ENCODE peak calls at places on chromosomes 2 and 18, in nine cellular contexts. D is upper lobe of right lung, P is A673, T is endodermal cell, B is suprapubic skin, S is fibroblast of the aortic adventitia, N is spleen, U is breast epithelium, A is GM20000. M is an unnamed sample.

GRCh38 chr2:201403904-201404303 is 46.8 kb upstream of the FLACC1 start:
- DNase-seq in D (no peak), P (peak), T (no peak), B (no peak), S (peak), N (no peak), U (no peak), A (no peak), M (no peak)

GRCh38 chr2:188599140-188599539 is 307.5 kb downstream of the GULP1 start:
- DNase-seq in D (no peak), P (no peak), T (no peak), B (no peak), S (peak), N (no peak), U (no peak), A (no peak), M (no peak)

GRCh38 chr2:39481611-39482010 is 44.5 kb upstream of the MAP4K3 start:
- DNase-seq in D (no peak), P (peak), T (no peak), B (no peak), S (peak), N (no peak), U (no peak), A (no peak), M (no peak)

GRCh38 chr2:71747573-71747972 is 294.2 kb downstream of the DYSF start:
- DNase-seq in D (no peak), P (no peak), T (no peak), B (no peak), S (no peak), N (no peak), U (no peak), A (no peak), M (no peak)

GRCh38 chr2:218407717-218408116 is 8.0 kb downstream of the CTDSP1 start:
- DNase-seq in D (no peak), P (no peak), T (no peak), B (no peak), S (no peak), N (no peak), U (no peak), A (no peak), M (no peak)

GRCh38 chr2:128512664-128513415 is 194.2 kb upstream of the HS6ST1 start:
- DNase-seq in D (peak), P (no peak), T (no peak), B (no peak), S (peak), N (peak), U (no peak), A (no peak), M (peak)

GRCh38 chr2:23239374-23239773 is 145.6 kb upstream of the KLHL29 start:
- DNase-seq in D (no peak), P (no peak), T (no peak), B (no peak), S (no peak), N (no peak), U (no peak), A (no peak), M (no peak)

GRCh38 chr2:217204358-217204757 is 344.5 kb upstream of the TNP1 start:
- DNase-seq in D (no peak), P (no peak), T (no peak), B (no peak), S (peak), N (no peak), U (no peak), A (no peak), M (no peak)

GRCh38 chr2:55419236-55419513 is 481 bp downstream of the CCDC88A start:
- DNase-seq in D (no peak), P (peak), T (no peak), B (no peak), S (peak), N (peak), U (no peak), A (peak), M (no peak)

GRCh38 chr2:202035089-202035940 is 1.7 kb downstream of the FZD7 start:
- DNase-seq in D (peak), P (peak), T (peak), B (peak), S (peak), N (peak), U (peak), A (no peak), M (peak)

GRCh38 chr18:35542356-35542755 is 39.2 kb upstream of the GALNT1 start:
- DNase-seq in D (no peak), P (no peak), T (no peak), B (no peak), S (no peak), N (no peak), U (no peak), A (no peak), M (no peak)

GRCh38 chr2:60661073-60661738 is 94.9 kb upstream of the PAPOLG start:
- DNase-seq in D (no peak), P (no peak), T (no peak), B (no peak), S (no peak), N (no peak), U (no peak), A (no peak), M (no peak)

GRCh38 chr2:159267926-159268325 is 18.6 kb downstream of the WDSUB1 start:
- DNase-seq in D (no peak), P (peak), T (no peak), B (no peak), S (no peak), N (no peak), U (no peak), A (no peak), M (no peak)

GRCh38 chr2:127174176-127174575 is 45.9 kb downstream of the CYP27C1 start:
- DNase-seq in D (no peak), P (no peak), T (peak), B (peak), S (peak), N (peak), U (no peak), A (peak), M (peak)

GRCh38 chr2:79993144-79993543 is 311.4 kb downstream of the LRRTM1 start:
- DNase-seq in D (no peak), P (peak), T (no peak), B (no peak), S (no peak), N (no peak), U (no peak), A (no peak), M (no peak)

GRCh38 chr2:200705305-200705985 is 106.3 kb upstream of the BZW1 start:
- DNase-seq in D (no peak), P (peak), T (peak), B (no peak), S (peak), N (no peak), U (no peak), A (no peak), M (no peak)

GRCh38 chr2:161418715-161419337 is 2.7 kb downstream of the TBR1 start:
- DNase-seq in D (no peak), P (no peak), T (peak), B (no peak), S (no peak), N (no peak), U (no peak), A (peak), M (peak)

GRCh38 chr2:39981877-39982276 is 202.8 kb upstream of the THUMPD2 start:
- DNase-seq in D (no peak), P (no peak), T (no peak), B (no peak), S (no peak), N (no peak), U (no peak), A (no peak), M (no peak)

GRCh38 chr2:237691200-237691907 is 64.0 kb downstream of the LRRFIP1 start:
- DNase-seq in D (no peak), P (no peak), T (peak), B (peak), S (no peak), N (peak), U (no peak), A (no peak), M (peak)

GRCh38 chr2:239621611-239622010 is 220.8 kb upstream of the HDAC4 start:
- DNase-seq in D (no peak), P (no peak), T (peak), B (no peak), S (no peak), N (no peak), U (no peak), A (no peak), M (no peak)

GRCh38 chr2:177165103-177165583 is 47.5 kb upstream of the HNRNPA3 start:
- DNase-seq in D (no peak), P (no peak), T (peak), B (peak), S (peak), N (no peak), U (no peak), A (no peak), M (no peak)

GRCh38 chr2:193409951-193410350 is 1215.2 kb upstream of the TMEFF2 start:
- DNase-seq in D (no peak), P (no peak), T (no peak), B (no peak), S (peak), N (no peak), U (no peak), A (no peak), M (no peak)

GRCh38 chr2:40451926-40452605 is at the start of gene SLC8A1:
- DNase-seq in D (peak), P (peak), T (peak), B (no peak), S (peak), N (peak), U (no peak), A (peak), M (peak)

GRCh38 chr2:74267068-74267467 is 68.7 kb downstream of the MTHFD2 start:
- DNase-seq in D (no peak), P (no peak), T (peak), B (no peak), S (no peak), N (no peak), U (no peak), A (peak), M (peak)

GRCh38 chr2:124482551-124482950 is 457.5 kb downstream of the CNTNAP5 start:
- DNase-seq in D (no peak), P (no peak), T (peak), B (no peak), S (no peak), N (no peak), U (no peak), A (no peak), M (no peak)

GRCh38 chr2:58098254-58099096 is 51.9 kb downstream of the VRK2 start:
- DNase-seq in D (no peak), P (no peak), T (no peak), B (no peak), S (peak), N (no peak), U (no peak), A (no peak), M (no peak)

GRCh38 chr2:102245266-102246151 is 58.7 kb downstream of the IL1RL2 start:
- DNase-seq in D (no peak), P (peak), T (peak), B (no peak), S (peak), N (no peak), U (no peak), A (no peak), M (no peak)

GRCh38 chr18:76686737-76687231 is 135.6 kb upstream of the ZNF236 start:
- DNase-seq in D (no peak), P (peak), T (peak), B (no peak), S (peak), N (no peak), U (peak), A (peak), M (peak)

GRCh38 chr2:177572236-177572671 is 179.7 kb downstream of the AGPS start:
- DNase-seq in D (no peak), P (peak), T (no peak), B (no peak), S (peak), N (no peak), U (no peak), A (no peak), M (no peak)

GRCh38 chr2:232890896-232891601 is 21.0 kb downstream of the SNORC start:
- DNase-seq in D (peak), P (peak), T (peak), B (peak), S (no peak), N (peak), U (peak), A (no peak), M (no peak)

GRCh38 chr18:37497836-37498518 is 67.6 kb downstream of the CELF4 start:
- DNase-seq in D (no peak), P (no peak), T (no peak), B (no peak), S (no peak), N (no peak), U (no peak), A (no peak), M (no peak)

GRCh38 chr2:69149631-69150215 is 136.7 kb downstream of the ANTXR1 start:
- DNase-seq in D (no peak), P (no peak), T (peak), B (peak), S (peak), N (no peak), U (no peak), A (no peak), M (no peak)

GRCh38 chr2:15359716-15360531 is 201.2 kb downstream of the NBAS start:
- DNase-seq in D (no peak), P (no peak), T (no peak), B (no peak), S (peak), N (no peak), U (no peak), A (no peak), M (no peak)

GRCh38 chr2:16187517-16187887 is 247.2 kb downstream of the MYCN start:
- DNase-seq in D (no peak), P (no peak), T (no peak), B (no peak), S (no peak), N (no peak), U (no peak), A (no peak), M (no peak)

GRCh38 chr2:222136106-222136630 is 162.6 kb downstream of the PAX3 start:
- DNase-seq in D (no peak), P (no peak), T (no peak), B (no peak), S (no peak), N (no peak), U (no peak), A (no peak), M (no peak)

GRCh38 chr2:10266133-10266620 is 36.5 kb upstream of the HPCAL1 start:
- DNase-seq in D (no peak), P (no peak), T (peak), B (no peak), S (peak), N (peak), U (peak), A (no peak), M (no peak)

GRCh38 chr2:189024861-189025618 is 50.9 kb downstream of the COL3A1 start:
- DNase-seq in D (no peak), P (peak), T (peak), B (no peak), S (peak), N (no peak), U (no peak), A (no peak), M (no peak)

GRCh38 chr2:227106845-227107759 is 56.9 kb downstream of the COL4A4 start:
- DNase-seq in D (no peak), P (peak), T (peak), B (no peak), S (peak), N (no peak), U (no peak), A (peak), M (peak)

GRCh38 chr2:20609349-20609994 is 41.4 kb downstream of the HS1BP3 start:
- DNase-seq in D (peak), P (peak), T (peak), B (peak), S (peak), N (no peak), U (peak), A (no peak), M (no peak)
- TF ChIP-seq CTCF in D (no peak), P (no peak), T (no peak), B (no peak), S (no peak), N (no peak), U (no peak), A (no peak), M (no peak)

DNA sequence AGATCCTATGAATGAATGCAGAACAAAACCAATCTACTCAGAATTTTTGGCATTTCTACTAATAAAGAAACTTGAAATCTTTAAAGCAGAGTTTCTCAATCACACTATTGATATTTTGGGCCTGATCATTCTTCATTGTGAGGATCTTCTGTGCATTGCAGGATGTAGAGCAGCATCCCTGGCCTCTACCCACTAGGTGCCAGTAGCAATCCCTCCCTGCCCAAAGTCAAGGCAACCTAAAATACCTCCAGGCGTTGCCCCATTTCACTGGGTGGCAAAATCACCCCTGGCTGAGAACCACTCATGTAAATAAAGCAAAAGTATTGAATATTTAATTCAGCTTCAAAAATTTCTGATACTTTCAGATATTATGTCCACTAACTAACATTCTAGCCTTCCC is 213.0 kb downstream of the SP3 start:
- DNase-seq in D (no peak), P (peak), T (peak), B (no peak), S (peak), N (no peak), U (no peak), A (no peak), M (no peak)
- TF ChIP-seq CTCF in D (no peak), P (peak), T (peak), B (no peak), S (peak), N (no peak), U (no peak), A (no peak), M (peak)

DNA sequence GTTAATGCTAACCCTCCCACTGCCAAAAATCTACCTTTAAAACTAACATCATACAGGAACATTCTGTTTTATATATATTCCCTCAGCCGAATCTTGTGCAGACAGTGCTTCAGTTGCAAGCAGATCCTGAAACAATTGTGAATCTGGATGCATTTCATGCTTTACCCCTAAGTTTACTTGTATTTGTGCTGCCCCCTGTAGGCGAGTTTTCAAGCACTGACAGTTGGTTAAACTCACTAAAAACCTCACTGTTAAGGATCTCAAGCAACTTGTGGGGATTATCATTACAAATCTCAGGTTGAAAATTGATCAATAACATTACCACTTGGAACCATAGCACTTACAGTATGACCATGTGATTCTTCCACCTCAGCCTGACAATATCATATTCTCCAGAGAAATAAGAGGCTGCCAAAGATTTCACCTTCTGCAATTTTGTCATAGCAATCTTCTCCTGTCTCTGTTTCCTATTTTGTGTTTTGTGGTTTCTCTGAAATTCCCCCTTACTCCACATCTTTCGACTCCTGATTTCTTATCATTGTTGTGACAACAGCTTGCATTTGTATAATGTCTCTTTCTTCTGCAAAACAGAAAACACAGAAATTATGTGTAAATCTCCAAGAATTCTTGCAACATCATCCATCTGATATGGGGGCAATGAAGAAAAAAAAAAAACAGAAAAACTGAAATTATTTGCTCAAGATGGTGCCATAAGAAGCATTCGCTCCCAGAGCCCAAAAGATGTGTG is 354.6 kb upstream of the SETBP1 start:
- DNase-seq in D (no peak), P (peak), T (peak), B (no peak), S (peak), N (no peak), U (no peak), A (peak), M (peak)
- TF ChIP-seq CTCF in D (peak), P (peak), T (peak), B (no peak), S (peak), N (peak), U (peak), A (peak), M (peak)

DNA sequence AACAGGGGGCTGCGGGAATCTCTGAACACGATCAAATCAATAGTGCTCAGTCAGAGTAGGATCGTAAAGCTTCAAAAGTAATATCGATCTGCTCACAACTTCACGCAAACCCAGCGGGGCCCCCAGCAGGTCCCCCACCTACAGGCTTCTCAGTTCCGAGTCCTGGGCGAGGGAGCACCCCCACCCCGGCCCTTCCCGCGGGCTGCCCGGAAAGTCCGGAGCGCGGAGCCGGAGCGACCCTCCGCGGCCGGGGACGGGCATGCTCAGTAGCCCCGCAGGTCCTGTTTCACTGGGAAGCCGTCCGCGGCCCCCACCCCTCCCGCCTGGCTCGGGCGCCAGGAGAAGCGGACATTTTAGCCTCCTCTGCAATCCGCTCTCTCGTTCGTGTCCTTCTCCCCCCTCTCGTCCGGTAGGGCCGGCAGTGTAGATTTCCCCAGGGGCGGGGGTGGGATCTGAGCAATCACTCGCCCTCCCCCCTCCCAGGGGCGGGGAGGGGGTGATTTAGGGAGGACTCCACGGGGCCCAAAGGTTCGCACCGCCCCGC is 3.3 kb upstream of the SPRED2 start:
- DNase-seq in D (peak), P (peak), T (peak), B (peak), S (peak), N (peak), U (peak), A (peak), M (peak)
- TF ChIP-seq CTCF in D (peak), P (no peak), T (no peak), B (no peak), S (no peak), N (no peak), U (no peak), A (no peak), M (peak)

DNA sequence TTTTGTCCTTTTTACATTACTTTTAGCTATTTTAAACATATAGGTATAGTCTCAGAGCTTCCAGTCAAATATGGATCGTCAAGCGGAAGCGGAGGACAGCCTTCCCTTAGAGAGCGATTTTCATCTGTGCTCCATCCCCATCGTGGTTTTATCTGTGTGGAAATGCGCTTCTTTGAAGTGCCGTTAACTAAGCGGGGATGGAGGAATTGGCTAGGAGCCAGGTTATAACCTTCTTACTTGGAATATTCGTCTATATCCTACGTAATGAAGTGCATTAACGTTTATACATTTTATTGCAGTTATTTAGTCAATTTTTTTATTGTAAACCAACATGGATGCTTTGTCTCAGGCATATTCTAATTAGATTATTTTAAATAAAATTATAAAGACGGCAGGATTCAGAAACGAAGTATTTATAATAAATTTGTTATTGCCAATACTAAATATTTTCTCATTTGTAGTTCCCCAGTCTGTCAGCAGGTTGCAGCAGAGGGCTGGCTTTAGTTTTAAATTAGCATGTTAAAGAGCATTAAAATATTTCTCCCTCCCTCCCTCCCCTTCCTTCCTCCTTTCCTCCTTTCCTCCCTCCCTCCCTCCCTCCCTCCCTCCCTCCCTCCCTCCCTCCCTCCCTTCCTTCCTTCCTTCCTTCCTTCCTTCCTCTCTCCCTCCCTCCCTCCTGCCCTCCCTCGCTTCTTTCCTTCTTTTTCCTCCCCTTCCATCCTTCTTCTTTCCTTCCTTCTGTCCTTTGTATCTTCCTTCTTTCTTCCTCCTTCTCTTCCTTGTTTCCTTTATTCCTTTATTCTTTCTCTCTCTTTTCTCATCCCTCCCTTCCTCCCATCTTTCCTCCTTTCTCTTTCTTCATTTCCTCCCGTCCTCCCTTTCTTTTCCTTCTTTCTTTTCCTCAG is 80.6 kb upstream of the DOCK10 start:
- DNase-seq in D (no peak), P (peak), T (no peak), B (no peak), S (peak), N (no peak), U (no peak), A (peak), M (peak)
- TF ChIP-seq CTCF in D (peak), P (peak), T (peak), B (no peak), S (peak), N (peak), U (peak), A (peak), M (peak)

GRCh38 chr2:52340185-52340584 is 1308.3 kb upstream of the NRXN1 start:
- DNase-seq in D (no peak), P (no peak), T (peak), B (no peak), S (no peak), N (no peak), U (no peak), A (no peak), M (no peak)
- TF ChIP-seq CTCF in D (no peak), P (no peak), T (peak), B (no peak), S (no peak), N (no peak), U (no peak), A (no peak), M (no peak)